ENCODE peak calls at places on chromosomes 3 and 15, in eight cellular contexts. M, Q, Y, K, F, I, S and D are unnamed samples.

GRCh38 chr3:167743799-167744198 is 8.3 kb downstream of the SERPINI1 start:
- DNase-seq in F (no peak), I (no peak), M (no peak), S (no peak), K (no peak), Q (no peak), Y (no peak), D (no peak)

GRCh38 chr15:33461671-33462070 is 150.9 kb downstream of the RYR3 start:
- DNase-seq in K (no peak), I (no peak), S (peak; percentile 48), Q (no peak), F (no peak), Y (no peak), M (no peak), D (no peak)

GRCh38 chr3:194976049-194976451 is 290.4 kb downstream of the FAM43A start:
- DNase-seq in F (no peak), M (no peak), Y (no peak), S (no peak), I (no peak), Q (no peak), K (no peak), D (peak; percentile 20)

GRCh38 chr3:46986782-46987484 is 7.5 kb downstream of the NBEAL2 start:
- DNase-seq in K (no peak), Q (no peak), F (no peak), M (no peak), S (no peak), I (no peak), Y (no peak), D (no peak)

GRCh38 chr3:146275476-146275875 is 24.6 kb upstream of the PLSCR4 start:
- DNase-seq in K (no peak), I (no peak), F (no peak), Y (no peak), Q (no peak), S (no peak), M (no peak), D (no peak)

GRCh38 chr3:160226026-160226739 is 961 bp downstream of the C3orf80 start:
- DNase-seq in Q (no peak), S (no peak), M (no peak), I (peak; percentile 32), Y (no peak), K (no peak), F (peak; percentile 36), D (no peak)

GRCh38 chr3:46615050-46615449 is 2.7 kb downstream of the FAM240A start:
- DNase-seq in M (no peak), I (no peak), S (no peak), F (no peak), K (no peak), Y (no peak), Q (no peak), D (no peak)

GRCh38 chr15:70508561-70509281 is 254.6 kb downstream of the UACA start:
- DNase-seq in F (no peak), I (no peak), Y (no peak), Q (peak; percentile 85), S (peak; percentile 89), K (no peak), M (peak; percentile 82), D (no peak)

GRCh38 chr3:56137406-56137805 is 330.9 kb downstream of the ERC2 start:
- DNase-seq in M (no peak), F (no peak), I (no peak), K (no peak), S (no peak), Y (no peak), Q (no peak), D (no peak)

GRCh38 chr3:48419597-48419996 is 10.3 kb downstream of the PLXNB1 start:
- DNase-seq in I (no peak), Q (no peak), F (no peak), K (no peak), S (no peak), Y (no peak), M (no peak), D (no peak)

GRCh38 chr3:59766165-59766872 is 716.5 kb upstream of the CFAP20DC start:
- DNase-seq in S (no peak), I (no peak), F (no peak), K (no peak), Y (no peak), Q (peak; percentile 70), M (no peak), D (no peak)

GRCh38 chr15:98567951-98568350 is 80.4 kb upstream of the IGF1R start:
- DNase-seq in I (no peak), S (peak; percentile 47), M (no peak), F (no peak), K (no peak), Y (no peak), Q (no peak), D (no peak)

GRCh38 chr15:92091155-92091734 is 237.7 kb downstream of the SLCO3A1 start:
- DNase-seq in Q (peak; percentile 25), S (no peak), K (no peak), M (peak; percentile 61), I (peak; percentile 73), Y (no peak), F (peak; percentile 83), D (peak; percentile 76)

GRCh38 chr15:63322541-63322940 is 45.1 kb downstream of the APH1B start:
- DNase-seq in I (no peak), F (peak; percentile 20), M (peak; percentile 7), Y (no peak), S (no peak), K (no peak), Q (peak; percentile 40), D (no peak)

GRCh38 chr3:124597979-124598378 is 132.3 kb upstream of the UMPS start:
- DNase-seq in M (no peak), S (no peak), Y (no peak), K (no peak), Q (no peak), I (no peak), F (no peak), D (no peak)

GRCh38 chr3:62818347-62818746 is 56.9 kb downstream of the CADPS start:
- DNase-seq in M (no peak), F (no peak), I (no peak), Y (no peak), K (no peak), S (no peak), Q (no peak), D (no peak)

GRCh38 chr3:22284559-22284958 is 533.5 kb upstream of the ZNF385D start:
- DNase-seq in M (no peak), K (no peak), S (no peak), Q (peak; percentile 14), Y (no peak), I (no peak), F (no peak), D (no peak)

GRCh38 chr3:197189633-197190032 is 108.8 kb downstream of the DLG1 start:
- DNase-seq in Y (no peak), K (no peak), M (no peak), Q (no peak), S (no peak), I (no peak), F (no peak), D (no peak)

GRCh38 chr3:156148345-156148945 is 28.1 kb downstream of the KCNAB1 start:
- DNase-seq in Y (no peak), I (no peak), S (no peak), M (no peak), K (no peak), Q (no peak), F (no peak), D (no peak)

GRCh38 chr3:9397911-9398714 is 698 bp downstream of the SETD5 start:
- DNase-seq in F (peak; percentile 18), Q (no peak), I (peak; percentile 13), K (peak; percentile 39), M (peak; percentile 34), S (peak; percentile 16), Y (peak; percentile 16), D (no peak)

GRCh38 chr3:120239644-120240043 is 45.4 kb downstream of the GPR156 start:
- DNase-seq in I (no peak), F (no peak), S (no peak), Y (no peak), Q (no peak), M (no peak), K (no peak), D (no peak)

GRCh38 chr15:95266481-95267061 is 1035.2 kb downstream of the MCTP2 start:
- DNase-seq in F (no peak), M (no peak), Q (no peak), S (no peak), K (no peak), Y (no peak), I (no peak), D (no peak)

GRCh38 chr3:71709908-71710511 is 15.2 kb downstream of the EIF4E3 start:
- DNase-seq in S (no peak), Q (no peak), Y (no peak), F (no peak), I (no peak), K (no peak), M (no peak), D (no peak)

GRCh38 chr3:36843065-36844051 is 79.0 kb upstream of the DCLK3 start:
- DNase-seq in I (peak; percentile 21), M (peak; percentile 22), F (peak; percentile 53), Y (peak; percentile 21), K (no peak), S (no peak), Q (peak; percentile 36), D (no peak)

GRCh38 chr15:70504305-70504951 is 258.9 kb downstream of the UACA start:
- DNase-seq in Y (no peak), F (no peak), K (peak; percentile 31), S (peak; percentile 82), M (no peak), Q (peak; percentile 67), I (no peak), D (no peak)

GRCh38 chr3:16050641-16051467 is 123.6 kb upstream of the GALNT15 start:
- DNase-seq in S (no peak), I (no peak), F (peak; percentile 43), K (no peak), Y (no peak), M (no peak), Q (no peak), D (no peak)

GRCh38 chr3:71478568-71478967 is 105.0 kb downstream of the FOXP1 start:
- DNase-seq in I (no peak), M (no peak), Q (peak; percentile 49), K (no peak), S (peak; percentile 62), Y (peak; percentile 57), F (no peak), D (no peak)

GRCh38 chr3:143771258-143771657 is 77.0 kb downstream of the SLC9A9 start:
- DNase-seq in M (no peak), Q (no peak), I (no peak), K (peak; percentile 50), S (no peak), Y (no peak), F (no peak), D (no peak)